ENCODE peak calls at places on chromosomes 7 and 10, in six cellular contexts. K is GM12891, Q is K562, I is transverse colon, R is vagina, A is IMR-90. S is an unnamed sample.

GRCh38 chr10:72038458-72039001 is 49.8 kb downstream of the SPOCK2 start:
- DNase-seq in K (no peak), Q (no peak), I (no peak), R (no peak), A (peak; percentile 64), S (no peak)

GRCh38 chr7:54904130-54904529 is 114.7 kb upstream of the EGFR start:
- DNase-seq in K (no peak), Q (no peak), I (no peak), R (no peak), A (peak; percentile 97), S (no peak)

GRCh38 chr7:134527979-134528371 is 608 bp downstream of the AKR1B10 start:
- DNase-seq in K (no peak), Q (no peak), I (no peak), R (no peak), A (peak; percentile 86), S (no peak)

GRCh38 chr10:15719899-15720634 is at the start of gene ITGA8:
- DNase-seq in K (peak; percentile 11), Q (no peak), I (peak; percentile 47), R (no peak), A (no peak), S (no peak)

GRCh38 chr7:29341156-29341555 is 146.6 kb downstream of the CHN2 start:
- DNase-seq in K (no peak), Q (no peak), I (no peak), R (no peak), A (no peak), S (no peak)

GRCh38 chr7:13981070-13981469 is 8.4 kb downstream of the ETV1 start:
- DNase-seq in K (no peak), Q (peak; percentile 77), I (peak; percentile 63), R (no peak), A (peak; percentile 98), S (peak; percentile 67)

GRCh38 chr7:151012921-151013347 is 11.4 kb downstream of the ATG9B start:
- DNase-seq in K (no peak), Q (peak; percentile 46), I (no peak), R (no peak), A (no peak), S (no peak)

GRCh38 chr7:129553861-129554530 is 51.7 kb downstream of the SMKR1 start:
- DNase-seq in K (no peak), Q (no peak), I (no peak), R (no peak), A (peak; percentile 64), S (peak; percentile 49)

GRCh38 chr10:116287906-116288501 is 15.0 kb upstream of the GFRA1 start:
- DNase-seq in K (no peak), Q (no peak), I (peak; percentile 22), R (no peak), A (peak; percentile 64), S (no peak)

GRCh38 chr10:119268428-119268827 is 61.1 kb downstream of the GRK5 start:
- DNase-seq in K (no peak), Q (no peak), I (no peak), R (no peak), A (no peak), S (no peak)

GRCh38 chr7:64098-64521 is 128.3 kb upstream of the FAM20C start:
- DNase-seq in K (no peak), Q (peak; percentile 33), I (peak; percentile 53), R (no peak), A (peak; percentile 74), S (peak; percentile 66)

GRCh38 chr7:33334349-33334748 is 205.0 kb downstream of the BBS9 start:
- DNase-seq in K (no peak), Q (no peak), I (no peak), R (no peak), A (peak; percentile 13), S (no peak)

GRCh38 chr7:150787321-150788281 is 12.6 kb downstream of the TMEM176B start:
- DNase-seq in K (no peak), Q (no peak), I (no peak), R (no peak), A (no peak), S (peak; percentile 61)

GRCh38 chr10:17782921-17783665 is 26.1 kb upstream of the MRC1 start:
- DNase-seq in K (no peak), Q (no peak), I (no peak), R (no peak), A (peak; percentile 33), S (no peak)

GRCh38 chr7:130913721-130914588 is 179.9 kb upstream of the KLF14 start:
- DNase-seq in K (no peak), Q (no peak), I (no peak), R (no peak), A (no peak), S (no peak)

GRCh38 chr7:36601596-36601995 is 122.7 kb downstream of the AOAH start:
- DNase-seq in K (no peak), Q (no peak), I (no peak), R (no peak), A (peak; percentile 8), S (no peak)

GRCh38 chr7:78179211-78179610 is 380.6 kb downstream of the PHTF2 start:
- DNase-seq in K (no peak), Q (no peak), I (no peak), R (no peak), A (no peak), S (no peak)

GRCh38 chr7:112938895-112939588 is 147.6 kb downstream of the GPR85 start:
- DNase-seq in K (peak; percentile 6), Q (peak; percentile 56), I (peak; percentile 16), R (no peak), A (peak; percentile 20), S (no peak)

GRCh38 chr10:127151981-127152699 is 44.3 kb downstream of the INSYN2A start:
- DNase-seq in K (no peak), Q (no peak), I (no peak), R (no peak), A (peak; percentile 72), S (no peak)

GRCh38 chr7:150927954-150928340 is 50.2 kb downstream of the KCNH2 start:
- DNase-seq in K (no peak), Q (peak; percentile 82), I (no peak), R (no peak), A (peak; percentile 7), S (no peak)

GRCh38 chr10:100988166-100988565 is 823 bp downstream of the TWNK start:
- DNase-seq in K (no peak), Q (no peak), I (no peak), R (no peak), A (no peak), S (no peak)

GRCh38 chr10:100987685-100988049 is 324 bp downstream of the TWNK start:
- DNase-seq in K (no peak), Q (no peak), I (no peak), R (no peak), A (no peak), S (no peak)

GRCh38 chr10:100985336-100985735 is 2.0 kb downstream of the MRPL43 start:
- DNase-seq in K (no peak), Q (peak; percentile 27), I (no peak), R (no peak), A (no peak), S (no peak)

GRCh38 chr10:100986623-100986951 is 710 bp downstream of the MRPL43 start:
- DNase-seq in K (no peak), Q (no peak), I (no peak), R (no peak), A (no peak), S (peak; percentile 57)

DNA sequence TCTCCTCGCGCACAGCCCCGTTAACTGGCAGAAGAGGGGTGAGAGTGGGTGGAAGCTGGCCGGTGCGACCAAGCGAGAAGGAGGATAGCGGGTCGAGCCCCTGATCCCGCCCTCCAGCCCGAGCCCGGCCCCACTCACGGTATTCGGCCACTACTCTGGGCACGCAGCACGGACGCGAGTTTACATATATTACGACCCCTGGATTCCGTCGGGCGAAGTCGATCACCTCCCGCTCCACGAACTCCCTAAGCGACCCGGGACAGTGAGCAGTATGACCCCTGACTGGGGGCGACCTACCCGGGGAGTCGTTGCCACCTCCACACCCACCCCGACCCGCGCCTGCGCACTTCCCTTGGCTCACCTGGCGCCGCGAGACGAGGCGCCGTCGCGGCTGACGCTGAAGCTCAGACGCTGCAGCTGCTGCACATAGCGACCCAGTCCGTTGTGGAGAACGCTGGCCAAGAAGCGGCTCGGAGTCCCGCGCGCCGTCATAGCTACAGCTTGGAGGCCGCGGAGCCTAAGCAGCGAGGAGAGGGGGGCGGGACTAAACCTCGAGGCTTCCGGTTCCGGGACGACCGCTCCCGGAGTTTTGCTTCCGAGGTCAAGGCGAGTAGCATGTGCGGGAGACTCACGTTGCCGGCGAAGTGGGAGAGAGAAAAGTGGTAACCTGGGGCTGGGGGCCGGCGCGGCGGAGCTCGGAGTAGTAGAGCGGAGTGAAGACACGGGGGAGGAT is at the start of the genes MRPL43 and TWNK:
- DNase-seq in K (peak; percentile 96), Q (peak; percentile 78), I (peak; percentile 88), R (no peak), A (peak; percentile 64), S (peak; percentile 93)
- TF ChIP-seq POLR2A in K (peak; percentile 65), Q (peak; percentile 81), I (peak; percentile 63), R (no peak), A (no peak), S (peak; percentile 47)

GRCh38 chr10:80196270-80196949 is 8.9 kb downstream of the ANXA11 start:
- DNase-seq in K (no peak), Q (no peak), I (peak; percentile 90), R (no peak), A (peak; percentile 61), S (peak; percentile 83)
- TF ChIP-seq POLR2A in K (no peak), Q (no peak), I (peak; percentile 91), R (no peak), A (no peak), S (peak; percentile 91)

GRCh38 chr10:995559-995926 is 7.3 kb downstream of the GTPBP4 start:
- DNase-seq in K (no peak), Q (no peak), I (no peak), R (no peak), A (no peak), S (no peak)
- TF ChIP-seq POLR2A in K (no peak), Q (peak; percentile 32), I (no peak), R (no peak), A (no peak), S (no peak)

GRCh38 chr7:106206826-106207541 is 77.8 kb downstream of the NAMPT start:
- DNase-seq in K (no peak), Q (no peak), I (no peak), R (no peak), A (no peak), S (no peak)
- TF ChIP-seq POLR2A in K (no peak), Q (no peak), I (no peak), R (no peak), A (no peak), S (no peak)

GRCh38 chr10:110380255-110380654 is 75.5 kb upstream of the SMNDC1 start:
- DNase-seq in K (no peak), Q (no peak), I (no peak), R (no peak), A (no peak), S (no peak)

GRCh38 chr10:110378019-110378418 is 73.3 kb upstream of the SMNDC1 start:
- DNase-seq in K (no peak), Q (no peak), I (no peak), R (no peak), A (no peak), S (no peak)

GRCh38 chr10:110378533-110379108 is 73.9 kb upstream of the SMNDC1 start:
- DNase-seq in K (no peak), Q (no peak), I (no peak), R (no peak), A (no peak), S (no peak)

GRCh38 chr10:110382695-110383094 is 78.0 kb upstream of the SMNDC1 start:
- DNase-seq in K (no peak), Q (no peak), I (no peak), R (no peak), A (no peak), S (no peak)

DNA sequence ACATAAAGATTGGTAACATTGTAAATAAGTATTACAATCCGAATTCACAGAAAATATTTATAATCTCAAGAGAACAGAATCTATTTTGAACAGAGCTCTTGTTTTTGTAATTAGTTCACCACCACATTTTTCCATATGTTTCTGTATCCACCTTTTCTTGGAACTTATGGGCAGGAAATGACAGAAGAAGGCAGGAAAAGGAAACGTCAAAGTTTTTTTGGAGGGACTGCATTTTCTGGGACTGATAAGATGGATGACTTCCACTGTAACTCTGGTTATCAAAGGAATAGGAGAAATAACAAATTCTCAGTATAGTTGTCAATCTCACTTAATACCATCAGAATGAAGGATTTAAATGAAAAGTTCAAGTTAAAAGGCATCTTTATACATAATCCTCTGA is 75.1 kb upstream of the SMNDC1 start:
- DNase-seq in K (no peak), Q (no peak), I (no peak), R (no peak), A (no peak), S (no peak)
- TF ChIP-seq POLR2A in K (no peak), Q (no peak), I (no peak), R (no peak), A (no peak), S (no peak)